ENCODE peak calls at places on chromosomes 5 and 9, in eight cellular contexts. U is adrenal gland, H is stomach, W is GM12865, B is transverse colon, O is uterus, A is foreskin fibroblast, D is fibroblast of mammary gland. N is an unnamed sample.
A peak's percentile ranks its signal among the peaks of the same experiment; 100 is the strongest.

GRCh38 chr5:92106808-92107207 is 723.7 kb upstream of the ARRDC3 start:
- DNase-seq in U (no peak), H (no peak), W (no peak), B (no peak), O (no peak), A (no peak), D (no peak), N (no peak)

GRCh38 chr9:29806941-29807625 is 2233.8 kb upstream of the C9orf72 start:
- DNase-seq in U (no peak), H (no peak), W (no peak), B (no peak), O (no peak), A (no peak), D (no peak), N (no peak)

GRCh38 chr9:78261403-78262001 is 25.6 kb downstream of the CEP78 start:
- DNase-seq in U (no peak), H (no peak), W (peak; percentile 35), B (no peak), O (no peak), A (peak; percentile 16), D (peak; percentile 58), N (no peak)

GRCh38 chr5:56725709-56726108 is 89.6 kb upstream of the MAP3K1 start:
- DNase-seq in U (no peak), H (no peak), W (no peak), B (no peak), O (no peak), A (no peak), D (no peak), N (no peak)

GRCh38 chr5:157464518-157465171 is 4.6 kb downstream of the NIPAL4 start:
- DNase-seq in U (peak; percentile 50), H (peak; percentile 35), W (peak; percentile 79), B (peak; percentile 42), O (peak; percentile 73), A (peak; percentile 88), D (peak; percentile 95), N (peak; percentile 58)

GRCh38 chr5:109318455-109319108 is 91.2 kb downstream of the PJA2 start:
- DNase-seq in U (no peak), H (no peak), W (no peak), B (no peak), O (no peak), A (no peak), D (no peak), N (no peak)

GRCh38 chr9:38068616-38068865 is 486 bp downstream of the SHB start:
- DNase-seq in U (no peak), H (peak; percentile 46), W (peak; percentile 67), B (peak; percentile 35), O (no peak), A (no peak), D (no peak), N (no peak)

GRCh38 chr5:172508471-172509404 is 54.4 kb upstream of the SH3PXD2B start:
- DNase-seq in U (no peak), H (no peak), W (no peak), B (peak; percentile 4), O (peak; percentile 10), A (no peak), D (no peak), N (peak; percentile 11)

GRCh38 chr5:172093965-172094364 is 87.5 kb upstream of the FBXW11 start:
- DNase-seq in U (no peak), H (no peak), W (no peak), B (no peak), O (no peak), A (no peak), D (no peak), N (no peak)

GRCh38 chr9:133517711-133518110 is 7.0 kb downstream of the MYMK start:
- DNase-seq in U (no peak), H (no peak), W (no peak), B (no peak), O (no peak), A (no peak), D (no peak), N (no peak)

GRCh38 chr9:18138676-18139075 is 335.3 kb upstream of the ADAMTSL1 start:
- DNase-seq in U (no peak), H (no peak), W (no peak), B (no peak), O (no peak), A (no peak), D (no peak), N (peak; percentile 31)

GRCh38 chr9:130731355-130731754 is 37.8 kb downstream of the EXOSC2 start:
- DNase-seq in U (no peak), H (no peak), W (no peak), B (no peak), O (no peak), A (no peak), D (no peak), N (no peak)

GRCh38 chr5:173554989-173555705 is 61.3 kb downstream of the BOD1 start:
- DNase-seq in U (no peak), H (no peak), W (no peak), B (no peak), O (no peak), A (no peak), D (no peak), N (no peak)

GRCh38 chr9:132141948-132142594 is 19.8 kb upstream of the NTNG2 start:
- DNase-seq in U (no peak), H (no peak), W (no peak), B (no peak), O (no peak), A (no peak), D (no peak), N (no peak)

GRCh38 chr5:131419877-131420276 is 156.0 kb downstream of the CDC42SE2 start:
- DNase-seq in U (no peak), H (no peak), W (peak; percentile 49), B (no peak), O (no peak), A (no peak), D (no peak), N (no peak)

GRCh38 chr9:98786750-98787510 is 9.4 kb downstream of the ANKS6 start:
- DNase-seq in U (no peak), H (no peak), W (no peak), B (no peak), O (no peak), A (no peak), D (no peak), N (no peak)

GRCh38 chr5:669111-669841 is 23.9 kb downstream of the TPPP start:
- DNase-seq in U (peak; percentile 41), H (peak; percentile 50), W (no peak), B (peak; percentile 49), O (no peak), A (no peak), D (no peak), N (no peak)

DNA sequence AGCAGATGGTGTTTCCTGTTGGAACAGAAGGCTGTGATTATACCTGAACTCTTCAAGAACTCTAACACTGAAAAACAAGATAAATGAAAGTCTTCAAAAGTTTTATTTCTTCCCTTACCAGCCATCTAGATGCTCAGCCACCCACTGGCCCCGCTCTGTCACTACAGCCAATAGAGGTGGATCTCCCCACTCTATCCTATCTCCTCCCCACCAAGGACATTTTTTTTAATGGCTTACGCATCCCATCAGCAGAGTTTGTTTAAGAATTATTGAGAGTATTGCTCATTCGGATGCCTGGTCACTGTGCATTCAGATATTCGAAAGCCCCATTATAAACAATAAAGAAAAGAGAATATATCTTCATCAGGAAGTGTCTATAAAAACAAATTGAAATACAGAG is 159.4 kb downstream of the RASEF start:
- DNase-seq in U (no peak), H (no peak), W (no peak), B (no peak), O (no peak), A (no peak), D (no peak), N (no peak)
- TF ChIP-seq CTCF in U (no peak), H (no peak), W (no peak), B (no peak), O (no peak), A (no peak), D (no peak), N (no peak)

GRCh38 chr5:71923755-71924154 is 183.5 kb upstream of the MAP1B start:
- DNase-seq in U (no peak), H (no peak), W (no peak), B (no peak), O (no peak), A (no peak), D (no peak), N (no peak)

GRCh38 chr5:71925608-71926091 is 181.6 kb upstream of the MAP1B start:
- DNase-seq in U (no peak), H (no peak), W (no peak), B (no peak), O (no peak), A (no peak), D (no peak), N (no peak)

GRCh38 chr5:71924980-71925379 is 182.3 kb upstream of the MAP1B start:
- DNase-seq in U (no peak), H (no peak), W (no peak), B (no peak), O (no peak), A (no peak), D (peak; percentile 40), N (no peak)

GRCh38 chr5:71924325-71924724 is 182.9 kb upstream of the MAP1B start:
- DNase-seq in U (no peak), H (no peak), W (no peak), B (no peak), O (no peak), A (no peak), D (no peak), N (no peak)

DNA sequence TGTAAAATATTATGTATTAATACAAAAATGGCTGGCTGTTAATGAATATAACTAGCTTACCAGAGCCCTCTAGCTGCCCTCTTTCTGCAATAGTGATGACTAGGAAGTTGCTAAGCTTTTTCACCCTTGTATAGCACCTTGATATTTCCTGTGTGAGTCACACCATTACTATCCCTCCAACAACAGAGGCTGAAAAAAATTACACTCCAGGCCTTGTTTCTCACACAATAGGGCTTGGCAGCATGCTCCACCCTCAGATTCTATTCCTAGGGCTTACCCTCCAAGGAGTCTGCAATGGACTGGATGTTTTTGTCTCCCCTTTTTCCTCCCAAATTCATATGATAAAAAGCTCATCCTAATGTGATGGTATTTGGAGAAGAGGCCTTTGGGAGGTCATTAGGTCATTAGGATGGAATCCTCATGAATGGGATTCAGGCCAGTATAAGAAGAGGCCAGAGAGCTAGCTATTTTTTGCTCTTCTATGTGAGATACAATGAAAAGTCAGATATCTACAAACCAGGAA is 184.6 kb upstream of the MAP1B start:
- DNase-seq in U (no peak), H (no peak), W (peak; percentile 7), B (no peak), O (no peak), A (peak; percentile 7), D (peak; percentile 45), N (no peak)
- H3K4me3 ChIP-seq in U (no peak overlapping the region), H (no peak overlapping the region), W (no peak overlapping the region), B (no peak overlapping the region), O (no peak overlapping the region), A (no peak overlapping the region), D (no peak overlapping the region), N (no peak overlapping the region)

DNA sequence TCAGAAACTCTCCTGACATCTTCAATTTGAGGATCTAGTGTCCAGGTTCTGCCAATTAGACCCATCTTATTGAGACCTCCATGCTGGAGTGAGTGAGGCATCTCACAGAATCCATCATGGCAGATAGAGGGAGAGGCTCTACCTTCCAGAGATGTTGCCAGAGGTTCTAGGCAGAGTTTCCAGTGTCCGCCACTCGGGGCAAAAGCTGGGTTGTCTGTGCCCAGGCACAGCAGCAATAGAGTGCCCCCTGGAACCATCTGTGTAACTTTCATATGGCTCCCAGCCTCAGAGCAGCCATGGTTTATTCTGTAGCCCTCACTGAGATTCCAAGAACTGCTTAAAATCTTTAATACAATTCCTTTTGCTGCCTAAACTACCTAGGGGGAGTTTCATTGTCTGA is 16.6 kb upstream of the CCDC112 start:
- DNase-seq in U (no peak), H (no peak), W (no peak), B (no peak), O (no peak), A (no peak), D (no peak), N (no peak)
- TF ChIP-seq CTCF in U (no peak), H (no peak), W (no peak), B (no peak), O (no peak), A (no peak), D (no peak), N (no peak)

GRCh38 chr9:93948456-93949072 is 6.6 kb downstream of the BARX1 start:
- DNase-seq in U (no peak), H (no peak), W (no peak), B (no peak), O (no peak), A (no peak), D (no peak), N (no peak)
- H3K4me3 ChIP-seq in U (no peak overlapping the region), H (no peak overlapping the region), W (no peak overlapping the region), B (no peak overlapping the region), O (no peak overlapping the region), A (no peak overlapping the region), D (no peak overlapping the region), N (no peak overlapping the region)